ENCODE peak calls at places on chromosomes 12 and 14, in seven cellular contexts. One of them, this sample, is unnamed. For H3K27me3, the result is how much of the 10 kb centered on the place peaks cover.

GRCh38 chr12:38151991-38152700 is 164.4 kb upstream of the ALG10B start:
- DNase-seq in SK-N-SH: no peak
- DNase-seq in GM23248: no peak
- DNase-seq in stomach: no peak
- DNase-seq in astrocyte: no peak
- DNase-seq in CD8-positive, alpha-beta T cell: no peak
- DNase-seq in tibial artery: no peak
- DNase-seq in this sample: no peak

GRCh38 chr14:75861161-75861621 is 120.6 kb downstream of the TGFB3 start:
- DNase-seq in SK-N-SH: no peak
- DNase-seq in GM23248: peak
- DNase-seq in stomach: no peak
- DNase-seq in astrocyte: peak
- DNase-seq in CD8-positive, alpha-beta T cell: no peak
- DNase-seq in tibial artery: no peak
- DNase-seq in this sample: no peak

GRCh38 chr14:64707661-64708060 is 3.4 kb downstream of the PLEKHG3 start:
- DNase-seq in SK-N-SH: no peak
- DNase-seq in GM23248: peak
- DNase-seq in stomach: no peak
- DNase-seq in astrocyte: peak
- DNase-seq in CD8-positive, alpha-beta T cell: no peak
- DNase-seq in tibial artery: peak
- DNase-seq in this sample: peak

GRCh38 chr12:57416039-57416996 is 14.5 kb downstream of the R3HDM2 start:
- DNase-seq in SK-N-SH: no peak
- DNase-seq in GM23248: peak
- DNase-seq in stomach: no peak
- DNase-seq in astrocyte: peak
- DNase-seq in CD8-positive, alpha-beta T cell: no peak
- DNase-seq in tibial artery: no peak
- DNase-seq in this sample: no peak

GRCh38 chr14:32934891-32935633 is 3.6 kb upstream of the NPAS3 start:
- DNase-seq in SK-N-SH: no peak
- DNase-seq in GM23248: peak
- DNase-seq in stomach: no peak
- DNase-seq in astrocyte: peak
- DNase-seq in CD8-positive, alpha-beta T cell: no peak
- DNase-seq in tibial artery: peak
- DNase-seq in this sample: no peak

GRCh38 chr14:71541271-71541670 is 391.0 kb upstream of the RGS6 start:
- DNase-seq in SK-N-SH: no peak
- DNase-seq in GM23248: no peak
- DNase-seq in stomach: no peak
- DNase-seq in astrocyte: no peak
- DNase-seq in CD8-positive, alpha-beta T cell: no peak
- DNase-seq in tibial artery: no peak
- DNase-seq in this sample: no peak

GRCh38 chr14:23056956-23057756 is at the start of gene CDH24:
- DNase-seq in SK-N-SH: peak
- DNase-seq in GM23248: peak
- DNase-seq in stomach: peak
- DNase-seq in astrocyte: peak
- DNase-seq in CD8-positive, alpha-beta T cell: peak
- DNase-seq in tibial artery: peak
- DNase-seq in this sample: peak

GRCh38 chr14:90692826-90693225 is 123.4 kb downstream of the TTC7B start:
- DNase-seq in SK-N-SH: no peak
- DNase-seq in GM23248: no peak
- DNase-seq in stomach: no peak
- DNase-seq in astrocyte: no peak
- DNase-seq in CD8-positive, alpha-beta T cell: no peak
- DNase-seq in tibial artery: no peak
- DNase-seq in this sample: no peak

GRCh38 chr12:60475825-60476224 is 880.0 kb downstream of the SLC16A7 start:
- DNase-seq in SK-N-SH: no peak
- DNase-seq in GM23248: no peak
- DNase-seq in stomach: no peak
- DNase-seq in astrocyte: no peak
- DNase-seq in CD8-positive, alpha-beta T cell: no peak
- DNase-seq in tibial artery: no peak
- DNase-seq in this sample: no peak

GRCh38 chr12:3677609-3678008 is 75.3 kb downstream of the CRACR2A start:
- DNase-seq in SK-N-SH: no peak
- DNase-seq in GM23248: no peak
- DNase-seq in stomach: no peak
- DNase-seq in astrocyte: no peak
- DNase-seq in CD8-positive, alpha-beta T cell: no peak
- DNase-seq in tibial artery: no peak
- DNase-seq in this sample: no peak

GRCh38 chr12:46983959-46984833 is 95.2 kb upstream of the PCED1B start:
- DNase-seq in SK-N-SH: peak
- DNase-seq in GM23248: peak
- DNase-seq in stomach: no peak
- DNase-seq in astrocyte: no peak
- DNase-seq in CD8-positive, alpha-beta T cell: peak
- DNase-seq in tibial artery: no peak
- DNase-seq in this sample: no peak

DNA sequence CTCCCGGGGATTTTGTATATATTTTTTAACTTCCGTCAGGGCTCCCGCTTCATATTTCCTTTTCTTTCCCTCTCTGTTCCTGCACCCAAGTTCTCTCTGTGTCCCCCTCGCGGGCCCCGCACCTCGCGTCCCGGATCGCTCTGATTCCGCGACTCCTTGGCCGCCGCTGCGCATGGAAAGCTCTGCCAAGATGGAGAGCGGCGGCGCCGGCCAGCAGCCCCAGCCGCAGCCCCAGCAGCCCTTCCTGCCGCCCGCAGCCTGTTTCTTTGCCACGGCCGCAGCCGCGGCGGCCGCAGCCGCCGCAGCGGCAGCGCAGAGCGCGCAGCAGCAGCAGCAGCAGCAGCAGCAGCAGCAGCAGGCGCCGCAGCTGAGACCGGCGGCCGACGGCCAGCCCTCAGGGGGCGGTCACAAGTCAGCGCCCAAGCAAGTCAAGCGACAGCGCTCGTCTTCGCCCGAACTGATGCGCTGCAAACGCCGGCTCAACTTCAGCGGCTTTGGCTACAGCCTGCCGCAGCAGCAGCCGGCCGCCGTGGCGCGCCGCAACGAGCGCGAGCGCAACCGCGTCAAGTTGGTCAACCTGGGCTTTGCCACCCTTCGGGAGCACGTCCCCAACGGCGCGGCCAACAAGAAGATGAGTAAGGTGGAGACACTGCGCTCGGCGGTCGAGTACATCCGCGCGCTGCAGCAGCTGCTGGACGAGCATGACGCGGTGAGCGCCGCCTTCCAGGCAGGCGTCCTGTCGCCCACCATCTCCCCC is 777 bp downstream of the ASCL1 start:
- DNase-seq in SK-N-SH: peak
- DNase-seq in GM23248: peak
- DNase-seq in stomach: no peak
- DNase-seq in astrocyte: peak
- DNase-seq in CD8-positive, alpha-beta T cell: no peak
- DNase-seq in tibial artery: no peak
- DNase-seq in this sample: no peak
- H3K27me3 ChIP-seq in SK-N-SH: under half
- H3K27me3 ChIP-seq in GM23248: half or more
- H3K27me3 ChIP-seq in stomach: half or more
- H3K27me3 ChIP-seq in astrocyte: half or more
- H3K27me3 ChIP-seq in CD8-positive, alpha-beta T cell: under half
- H3K27me3 ChIP-seq in tibial artery: half or more
- H3K27me3 ChIP-seq in this sample: under half

GRCh38 chr12:88925370-88925915 is 345.2 kb upstream of the KITLG start:
- DNase-seq in SK-N-SH: no peak
- DNase-seq in GM23248: peak
- DNase-seq in stomach: no peak
- DNase-seq in astrocyte: peak
- DNase-seq in CD8-positive, alpha-beta T cell: no peak
- DNase-seq in tibial artery: no peak
- DNase-seq in this sample: no peak
- H3K27me3 ChIP-seq in SK-N-SH: under half
- H3K27me3 ChIP-seq in GM23248: under half
- H3K27me3 ChIP-seq in stomach: under half
- H3K27me3 ChIP-seq in astrocyte: under half
- H3K27me3 ChIP-seq in CD8-positive, alpha-beta T cell: under half
- H3K27me3 ChIP-seq in tibial artery: under half
- H3K27me3 ChIP-seq in this sample: under half

GRCh38 chr14:105888151-105888550 is 361.8 kb downstream of the TMEM121 start:
- DNase-seq in SK-N-SH: no peak
- DNase-seq in GM23248: no peak
- DNase-seq in stomach: no peak
- DNase-seq in astrocyte: no peak
- DNase-seq in CD8-positive, alpha-beta T cell: no peak
- DNase-seq in tibial artery: no peak
- DNase-seq in this sample: no peak
- H3K27me3 ChIP-seq in SK-N-SH: under half
- H3K27me3 ChIP-seq in GM23248: under half
- H3K27me3 ChIP-seq in stomach: under half
- H3K27me3 ChIP-seq in astrocyte: under half
- H3K27me3 ChIP-seq in CD8-positive, alpha-beta T cell: under half
- H3K27me3 ChIP-seq in tibial artery: under half
- H3K27me3 ChIP-seq in this sample: under half

GRCh38 chr12:54477259-54477658 is 3.9 kb upstream of the GTSF1 start:
- DNase-seq in SK-N-SH: no peak
- DNase-seq in GM23248: no peak
- DNase-seq in stomach: no peak
- DNase-seq in astrocyte: no peak
- DNase-seq in CD8-positive, alpha-beta T cell: no peak
- DNase-seq in tibial artery: no peak
- DNase-seq in this sample: no peak
- H3K27me3 ChIP-seq in SK-N-SH: under half
- H3K27me3 ChIP-seq in GM23248: under half
- H3K27me3 ChIP-seq in stomach: under half
- H3K27me3 ChIP-seq in astrocyte: under half
- H3K27me3 ChIP-seq in CD8-positive, alpha-beta T cell: under half
- H3K27me3 ChIP-seq in tibial artery: under half
- H3K27me3 ChIP-seq in this sample: under half

DNA sequence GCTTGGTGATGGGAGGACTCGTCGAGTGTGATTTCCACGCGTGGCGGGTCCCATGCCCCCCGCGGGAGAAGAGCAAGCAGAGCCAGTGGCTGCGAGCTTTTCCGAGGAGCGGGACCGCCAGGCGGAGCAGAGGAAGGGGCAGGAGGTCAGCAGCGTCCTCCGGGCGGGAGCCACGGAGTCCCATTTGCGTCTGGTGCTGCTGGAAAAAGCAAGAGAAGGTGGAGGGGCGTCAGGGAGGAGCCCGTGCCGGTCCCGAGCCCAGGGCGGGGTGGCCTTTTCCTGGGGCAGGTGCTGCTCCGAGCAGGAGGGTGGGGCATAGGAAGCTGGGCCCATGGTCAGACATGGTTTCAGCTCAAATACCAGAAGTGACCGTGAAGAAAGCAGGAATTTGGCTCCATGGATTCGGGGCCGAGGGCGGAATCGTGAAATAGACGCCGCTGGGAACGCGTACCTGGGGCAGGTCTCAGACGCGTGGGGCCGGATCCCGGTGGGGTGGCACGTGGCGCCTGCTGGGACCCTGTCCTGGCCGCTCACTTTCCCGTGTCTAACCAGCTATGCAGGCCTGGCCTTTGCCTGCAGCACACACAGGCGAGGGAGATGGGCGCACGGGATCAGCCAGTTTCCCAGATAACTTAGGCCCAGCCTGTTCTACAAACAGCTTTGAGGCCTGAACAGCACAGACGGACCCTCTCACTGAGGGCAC is 60.0 kb downstream of the GALNT9 start:
- DNase-seq in SK-N-SH: no peak
- DNase-seq in GM23248: no peak
- DNase-seq in stomach: no peak
- DNase-seq in astrocyte: no peak
- DNase-seq in CD8-positive, alpha-beta T cell: no peak
- DNase-seq in tibial artery: no peak
- DNase-seq in this sample: no peak
- H3K27me3 ChIP-seq in SK-N-SH: half or more
- H3K27me3 ChIP-seq in GM23248: under half
- H3K27me3 ChIP-seq in stomach: under half
- H3K27me3 ChIP-seq in astrocyte: under half
- H3K27me3 ChIP-seq in CD8-positive, alpha-beta T cell: under half
- H3K27me3 ChIP-seq in tibial artery: half or more
- H3K27me3 ChIP-seq in this sample: under half

GRCh38 chr14:25052385-25052784 is 2.4 kb upstream of the STXBP6 start:
- DNase-seq in SK-N-SH: no peak
- DNase-seq in GM23248: no peak
- DNase-seq in stomach: no peak
- DNase-seq in astrocyte: no peak
- DNase-seq in CD8-positive, alpha-beta T cell: no peak
- DNase-seq in tibial artery: no peak
- DNase-seq in this sample: no peak
- H3K27me3 ChIP-seq in SK-N-SH: under half
- H3K27me3 ChIP-seq in GM23248: under half
- H3K27me3 ChIP-seq in stomach: under half
- H3K27me3 ChIP-seq in astrocyte: under half
- H3K27me3 ChIP-seq in CD8-positive, alpha-beta T cell: under half
- H3K27me3 ChIP-seq in tibial artery: under half
- H3K27me3 ChIP-seq in this sample: under half

GRCh38 chr14:100902295-100902694 is 1.2 kb downstream of the RTL1 start:
- DNase-seq in SK-N-SH: peak
- DNase-seq in GM23248: no peak
- DNase-seq in stomach: no peak
- DNase-seq in astrocyte: no peak
- DNase-seq in CD8-positive, alpha-beta T cell: no peak
- DNase-seq in tibial artery: no peak
- DNase-seq in this sample: no peak
- H3K27me3 ChIP-seq in SK-N-SH: under half
- H3K27me3 ChIP-seq in GM23248: under half
- H3K27me3 ChIP-seq in stomach: half or more
- H3K27me3 ChIP-seq in astrocyte: under half
- H3K27me3 ChIP-seq in CD8-positive, alpha-beta T cell: under half
- H3K27me3 ChIP-seq in tibial artery: half or more
- H3K27me3 ChIP-seq in this sample: under half